ENCODE peak calls at places on chromosome 12, in five cellular contexts. D is upper lobe of left lung, U is astrocyte of the cerebellum, Z is cardiac fibroblast, P is prostate gland. K is an unnamed sample.

GRCh38 chr12:44021471-44021971 is 185.6 kb downstream of the TMEM117 start:
- DNase-seq in D (no peak), Z (no peak), U (no peak), P (no peak), K (no peak)

GRCh38 chr12:123401753-123402683 is 18.1 kb downstream of the KMT5A start:
- DNase-seq in Z (no peak), D (no peak), P (no peak), U (no peak), K (no peak)

GRCh38 chr12:110349521-110350151 is 53.9 kb downstream of the ANAPC7 start:
- DNase-seq in D (no peak), U (no peak), Z (peak; percentile 36), P (no peak), K (no peak)

GRCh38 chr12:110501378-110501721 is 561 bp downstream of the VPS29 start:
- DNase-seq in U (peak; percentile 23), Z (peak; percentile 38), P (peak; percentile 49), D (peak; percentile 57), K (peak; percentile 67)

GRCh38 chr12:53065975-53066593 is 13.1 kb downstream of the SPRYD3 start:
- DNase-seq in D (peak; percentile 81), P (no peak), Z (peak; percentile 90), U (peak; percentile 66), K (peak; percentile 77)

GRCh38 chr12:109723311-109723791 is 9.7 kb downstream of the FAM222A start:
- DNase-seq in U (no peak), D (no peak), P (peak; percentile 65), Z (no peak), K (no peak)

GRCh38 chr12:90058721-90059120 is 350.1 kb upstream of the ATP2B1 start:
- DNase-seq in D (no peak), Z (peak; percentile 86), P (no peak), U (peak; percentile 91), K (peak; percentile 78)

GRCh38 chr12:95951515-95951914 is 8.4 kb downstream of the AMDHD1 start:
- DNase-seq in D (no peak), P (no peak), U (no peak), Z (no peak), K (no peak)

GRCh38 chr12:65778268-65779090 is 45.8 kb upstream of the HMGA2 start:
- DNase-seq in U (peak; percentile 62), P (no peak), Z (peak; percentile 37), D (no peak), K (peak; percentile 35)

GRCh38 chr12:76957306-76957705 is 78.5 kb upstream of the CSRP2 start:
- DNase-seq in U (no peak), D (no peak), Z (no peak), P (no peak), K (no peak)

GRCh38 chr12:52828156-52829090 is 5.7 kb downstream of the KRT79 start:
- DNase-seq in P (no peak), D (no peak), U (no peak), Z (peak; percentile 51), K (no peak)

GRCh38 chr12:114174326-114174725 is 208.2 kb upstream of the RBM19 start:
- DNase-seq in U (no peak), P (no peak), D (no peak), Z (no peak), K (no peak)

GRCh38 chr12:123519151-123520001 is 14.1 kb downstream of the RILPL1 start:
- DNase-seq in U (peak; percentile 89), D (peak; percentile 74), P (peak; percentile 83), Z (peak; percentile 39), K (peak; percentile 20)

GRCh38 chr12:131047789-131048610 is 94.3 kb downstream of the ADGRD1 start:
- DNase-seq in D (no peak), Z (no peak), P (no peak), U (no peak), K (no peak)

GRCh38 chr12:29743801-29744200 is 39.9 kb downstream of the TMTC1 start:
- DNase-seq in D (no peak), U (no peak), Z (peak; percentile 87), P (no peak), K (peak; percentile 98)

GRCh38 chr12:8648598-8649205 is 13.9 kb downstream of the MFAP5 start:
- DNase-seq in U (no peak), P (no peak), Z (no peak), D (no peak), K (no peak)

GRCh38 chr12:31578632-31579031 is 12.3 kb downstream of the DENND5B start:
- DNase-seq in P (no peak), D (no peak), Z (peak; percentile 35), U (no peak), K (peak; percentile 13)

GRCh38 chr12:125856899-125857298 is 791.7 kb downstream of the AACS start:
- DNase-seq in P (no peak), Z (no peak), U (no peak), D (no peak), K (no peak)

GRCh38 chr12:105813201-105813600 is 325.6 kb downstream of the NUAK1 start:
- DNase-seq in P (no peak), D (no peak), U (no peak), Z (no peak), K (no peak)

GRCh38 chr12:69704357-69704756 is 5.3 kb upstream of the BEST3 start:
- DNase-seq in U (no peak), D (no peak), Z (no peak), P (no peak), K (no peak)

GRCh38 chr12:93733358-93733757 is 56.2 kb downstream of the CRADD start:
- DNase-seq in Z (no peak), U (no peak), P (no peak), D (no peak), K (no peak)

GRCh38 chr12:74111688-74112360 is 425.8 kb upstream of the ATXN7L3B start:
- DNase-seq in P (no peak), Z (no peak), U (no peak), D (no peak), K (no peak)

DNA sequence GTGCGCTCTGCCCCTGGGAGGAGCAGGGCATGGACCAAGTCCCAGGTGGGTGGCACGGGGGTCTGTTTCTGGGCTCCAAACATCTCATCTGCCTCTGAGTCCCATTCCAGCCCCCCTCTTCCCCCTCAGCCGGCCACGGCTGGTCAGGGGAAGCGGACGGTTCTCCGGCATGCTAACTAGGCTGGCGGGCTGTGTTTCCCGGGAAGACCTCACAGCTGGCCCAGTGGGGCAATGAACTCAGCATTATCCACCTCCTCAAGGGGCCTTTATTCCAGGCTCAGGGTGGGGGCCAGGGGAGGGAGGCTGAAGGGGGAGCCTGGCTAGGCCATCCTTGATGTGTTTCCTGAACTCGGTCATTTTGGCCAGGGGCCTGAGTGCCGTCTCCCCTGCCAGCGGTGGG is 7.7 kb downstream of the LRP1 start:
- DNase-seq in P (no peak), U (no peak), Z (peak; percentile 91), D (no peak), K (peak; percentile 65)
- H3K4me3 ChIP-seq in P (no peak overlapping the region), U (peak overlapping the region; percentile 24), Z (peak overlapping the region; percentile 32), D (no peak overlapping the region), K (peak overlapping the region; percentile 35)

DNA sequence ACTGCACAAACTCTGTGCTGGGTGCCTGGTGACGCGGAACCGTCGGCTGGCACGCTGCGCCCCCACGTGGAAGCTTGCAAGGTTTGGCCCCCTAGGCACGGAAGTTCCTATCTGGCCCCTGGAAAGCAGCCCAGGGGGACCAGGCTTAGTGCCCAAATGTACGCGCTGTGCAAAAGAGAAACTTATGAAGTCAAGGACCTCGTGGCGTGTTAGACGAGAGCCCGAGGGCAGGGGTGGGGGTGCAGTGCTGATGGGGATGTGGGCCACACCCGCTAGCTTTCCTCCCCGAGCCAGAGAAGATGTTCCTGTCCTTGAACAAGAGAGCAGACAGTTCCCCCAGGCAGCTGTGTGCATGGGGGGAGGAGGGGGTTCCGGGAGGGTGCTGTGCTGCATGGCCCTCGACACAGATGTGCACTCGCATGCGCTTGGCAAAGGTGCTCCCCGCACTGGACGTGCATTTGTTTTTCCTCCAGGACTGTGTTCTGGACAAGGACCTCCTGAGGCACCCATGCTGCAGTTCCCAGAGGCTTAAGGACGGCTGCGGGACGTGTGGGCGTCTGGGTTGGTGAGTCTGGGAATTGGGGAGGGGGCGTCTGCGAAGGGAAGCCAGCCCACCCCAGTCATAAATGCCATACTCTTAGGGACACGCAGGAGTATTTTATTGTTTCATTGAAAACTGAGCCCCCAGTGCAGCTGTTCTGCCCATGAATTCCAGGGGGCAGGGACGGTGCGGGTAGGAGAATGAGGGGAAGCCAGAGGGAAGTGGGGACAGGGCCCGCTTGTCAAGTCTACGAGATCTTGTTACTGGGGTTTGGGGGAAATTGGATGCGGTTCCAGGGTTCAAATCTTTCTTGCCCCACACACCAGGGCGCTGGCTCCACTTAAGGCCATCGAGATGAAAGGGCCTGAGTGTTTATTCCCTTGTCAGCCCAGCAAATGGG is 80.0 kb downstream of the NTF3 start:
- DNase-seq in Z (peak; percentile 48), D (no peak), U (no peak), P (peak; percentile 22), K (peak; percentile 81)
- TF ChIP-seq CTCF in Z (no peak), D (no peak), U (peak; percentile 50), P (peak; percentile 42), K (peak; percentile 74)

GRCh38 chr12:62909340-62909739 is 25.6 kb downstream of the PPM1H start:
- DNase-seq in D (no peak), U (no peak), Z (no peak), P (no peak), K (no peak)

GRCh38 chr12:62910549-62911169 is 24.3 kb downstream of the PPM1H start:
- DNase-seq in P (no peak), D (no peak), U (no peak), Z (no peak), K (no peak)

GRCh38 chr12:62908667-62909066 is 26.3 kb downstream of the PPM1H start:
- DNase-seq in U (no peak), D (no peak), P (no peak), Z (no peak), K (no peak)

GRCh38 chr12:62907067-62907466 is 27.9 kb downstream of the PPM1H start:
- DNase-seq in P (no peak), U (no peak), D (no peak), Z (no peak), K (no peak)

DNA sequence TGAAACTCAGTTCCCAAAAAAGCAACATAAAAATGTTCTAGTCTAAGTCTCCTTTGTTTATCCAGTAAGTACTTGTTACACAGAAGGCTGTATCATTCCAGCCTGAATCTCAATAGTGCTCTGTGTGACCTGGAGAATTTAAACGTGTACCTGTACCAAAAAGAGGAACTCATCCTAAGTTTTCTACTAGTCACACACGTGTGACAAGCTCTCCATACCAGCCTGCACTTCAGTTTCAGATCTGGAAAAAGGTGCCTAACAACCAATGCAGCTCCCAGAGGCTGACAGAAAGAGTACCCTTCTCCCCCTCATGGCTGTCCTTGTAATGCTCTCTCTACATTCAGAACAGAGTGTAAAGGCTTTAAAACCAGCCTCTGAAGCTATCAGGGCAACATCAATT is 27.4 kb downstream of the PPM1H start:
- DNase-seq in U (no peak), P (no peak), D (no peak), Z (no peak), K (no peak)
- H3K4me3 ChIP-seq in U (no peak overlapping the region), P (no peak overlapping the region), D (no peak overlapping the region), Z (no peak overlapping the region), K (no peak overlapping the region)

DNA sequence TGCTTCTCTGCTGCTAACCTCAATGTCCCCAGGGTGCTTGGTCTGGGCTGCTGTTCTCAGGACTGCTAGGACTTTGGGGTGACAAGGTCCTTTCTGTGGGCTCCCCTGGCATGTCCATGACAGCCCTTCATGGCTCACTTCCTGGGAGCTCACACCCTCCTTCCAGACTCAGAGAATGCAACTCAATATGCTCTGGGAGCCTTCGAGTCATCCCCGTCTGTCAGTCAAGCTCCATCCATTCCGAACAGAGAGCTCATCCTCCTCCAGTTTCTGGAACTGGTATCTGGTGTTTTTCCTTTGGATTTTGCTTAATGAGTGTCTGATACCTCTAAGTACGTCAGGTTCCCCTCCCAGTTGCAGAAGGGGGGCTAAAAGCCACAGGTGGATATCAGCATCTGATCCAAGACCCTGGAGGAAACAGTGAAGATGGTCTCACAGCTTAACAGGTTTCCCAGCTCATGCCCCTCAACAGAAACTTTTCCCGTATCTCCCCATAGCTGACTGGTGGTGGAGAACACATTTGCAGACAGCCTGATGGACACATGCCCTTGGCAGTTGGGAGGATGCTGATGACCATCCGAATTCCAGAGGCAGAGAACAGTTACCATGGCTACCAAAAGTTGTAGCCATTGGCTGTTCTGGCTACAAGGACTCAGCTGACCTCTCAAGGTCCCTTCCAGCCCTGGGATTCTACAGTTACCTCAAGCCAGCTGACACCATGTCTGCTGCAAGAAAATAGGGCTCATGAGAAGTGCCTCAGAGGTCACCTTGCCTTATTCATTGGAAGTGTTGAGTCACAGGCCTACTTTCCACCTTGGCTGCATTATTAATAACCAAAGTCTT is 9.5 kb upstream of the RAB35 start:
- DNase-seq in P (no peak), Z (no peak), D (no peak), U (no peak), K (peak; percentile 34)
- TF ChIP-seq CTCF in P (no peak), Z (no peak), D (no peak), U (no peak), K (no peak)

K was measured in foreskin fibroblast.